ENCODE peak calls at places on chromosomes 2 and 18, in six cellular contexts. F is H1, B is HCT116, J is K562, L is HepG2, W is GM12878. G is an unnamed sample.
A peak's percentile ranks its signal among the peaks of the same experiment; 100 is the strongest.

GRCh38 chr2:164917296-164917903 is 37.9 kb downstream of the SLC38A11 start:
- DNase-seq in F (no peak), B (peak; percentile 40), J (no peak), L (peak; percentile 74), W (no peak), G (peak; percentile 22)

GRCh38 chr2:207725815-207726578 is 14.6 kb downstream of the CCNYL1 start:
- DNase-seq in F (no peak), B (no peak), J (no peak), L (no peak), W (no peak), G (no peak)

GRCh38 chr18:48649231-48649630 is 110.4 kb downstream of the CTIF start:
- DNase-seq in F (no peak), B (no peak), J (no peak), L (peak; percentile 70), W (no peak), G (peak; percentile 42)

GRCh38 chr2:236445678-236446077 is 123.9 kb upstream of the ACKR3 start:
- DNase-seq in F (no peak), B (no peak), J (peak; percentile 6), L (no peak), W (no peak), G (no peak)

GRCh38 chr2:46161329-46161728 is 135.9 kb upstream of the EPAS1 start:
- DNase-seq in F (no peak), B (no peak), J (no peak), L (no peak), W (no peak), G (no peak)

GRCh38 chr2:86747708-86748627 is 27.9 kb downstream of the RMND5A start:
- DNase-seq in F (no peak), B (peak; percentile 31), J (peak; percentile 17), L (peak; percentile 12), W (no peak), G (peak; percentile 20)

GRCh38 chr18:13381907-13382682 is 163.5 kb downstream of the LDLRAD4 start:
- DNase-seq in F (no peak), B (no peak), J (no peak), L (no peak), W (no peak), G (no peak)

GRCh38 chr2:2763351-2763997 is 432.4 kb upstream of the MYT1L start:
- DNase-seq in F (no peak), B (no peak), J (no peak), L (no peak), W (no peak), G (no peak)

GRCh38 chr2:9473985-9474360 is 378 bp upstream of the IAH1 start:
- DNase-seq in F (no peak), B (no peak), J (no peak), L (no peak), W (no peak), G (no peak)

GRCh38 chr2:26757873-26758789 is 6.0 kb upstream of the SLC35F6 start:
- DNase-seq in F (no peak), B (peak; percentile 95), J (no peak), L (peak; percentile 92), W (peak; percentile 73), G (peak; percentile 83)

GRCh38 chr2:240482141-240482540 is 46.7 kb downstream of the GPC1 start:
- DNase-seq in F (no peak), B (no peak), J (no peak), L (no peak), W (no peak), G (no peak)

GRCh38 chr2:63053889-63054725 is 3.5 kb downstream of the OTX1 start:
- DNase-seq in F (peak; percentile 80), B (no peak), J (no peak), L (no peak), W (no peak), G (no peak)

GRCh38 chr2:28430790-28431418 is 38.2 kb downstream of the FOSL2 start:
- DNase-seq in F (no peak), B (no peak), J (no peak), L (no peak), W (no peak), G (no peak)

GRCh38 chr2:46157072-46157965 is 139.9 kb upstream of the EPAS1 start:
- DNase-seq in F (no peak), B (no peak), J (no peak), L (no peak), W (no peak), G (no peak)

GRCh38 chr2:101793277-101793969 is 95.9 kb downstream of the MAP4K4 start:
- DNase-seq in F (no peak), B (no peak), J (no peak), L (peak; percentile 37), W (no peak), G (peak; percentile 61)

GRCh38 chr2:2399390-2399789 is 68.3 kb upstream of the MYT1L start:
- DNase-seq in F (no peak), B (no peak), J (no peak), L (no peak), W (no peak), G (no peak)

GRCh38 chr2:238423561-238424312 is 3.0 kb upstream of the ASB1 start:
- DNase-seq in F (no peak), B (no peak), J (no peak), L (no peak), W (no peak), G (no peak)

GRCh38 chr2:58137856-58138255 is 91.2 kb downstream of the VRK2 start:
- DNase-seq in F (no peak), B (no peak), J (no peak), L (no peak), W (no peak), G (no peak)

GRCh38 chr2:31238126-31238905 is 4.4 kb downstream of the EHD3 start:
- DNase-seq in F (no peak), B (no peak), J (no peak), L (no peak), W (no peak), G (no peak)

DNA sequence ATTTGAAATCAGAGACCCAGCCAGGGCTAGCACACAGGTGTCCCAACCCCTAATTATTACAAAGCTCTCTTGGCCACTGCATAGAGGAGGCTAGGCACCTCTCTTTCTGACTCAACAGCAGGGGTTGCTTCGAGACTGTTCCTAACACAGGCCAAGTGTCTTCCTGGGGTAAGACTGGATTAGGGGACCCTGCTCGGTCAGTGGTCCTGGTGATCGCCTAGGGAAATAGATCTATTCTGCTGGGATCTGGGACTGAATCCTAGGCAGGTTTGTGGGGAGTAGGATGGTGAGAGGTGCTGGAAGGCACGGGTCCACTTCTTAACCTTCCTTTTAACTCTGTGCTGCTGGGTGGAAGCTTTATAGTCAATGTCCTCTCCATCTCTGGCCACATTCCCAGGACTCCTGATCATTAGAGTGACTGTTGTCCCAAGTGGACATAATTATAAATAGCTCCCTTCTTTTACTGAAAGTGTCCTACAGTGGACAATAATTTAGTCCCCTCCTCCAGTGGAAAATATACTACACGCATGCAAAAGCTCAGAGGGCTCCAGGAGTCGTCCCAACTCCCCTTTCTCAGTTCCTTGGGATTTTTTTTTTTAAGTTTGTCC is 1.4 kb upstream of the TRIB2 start:
- DNase-seq in F (no peak), B (no peak), J (no peak), L (no peak), W (no peak), G (no peak)
- H3K4me3 ChIP-seq in F (no peak overlapping the region), B (peak overlapping the region; percentile 78), J (peak overlapping the region; percentile 64), L (no peak overlapping the region), W (no peak overlapping the region), G (peak overlapping the region; percentile 15)

DNA sequence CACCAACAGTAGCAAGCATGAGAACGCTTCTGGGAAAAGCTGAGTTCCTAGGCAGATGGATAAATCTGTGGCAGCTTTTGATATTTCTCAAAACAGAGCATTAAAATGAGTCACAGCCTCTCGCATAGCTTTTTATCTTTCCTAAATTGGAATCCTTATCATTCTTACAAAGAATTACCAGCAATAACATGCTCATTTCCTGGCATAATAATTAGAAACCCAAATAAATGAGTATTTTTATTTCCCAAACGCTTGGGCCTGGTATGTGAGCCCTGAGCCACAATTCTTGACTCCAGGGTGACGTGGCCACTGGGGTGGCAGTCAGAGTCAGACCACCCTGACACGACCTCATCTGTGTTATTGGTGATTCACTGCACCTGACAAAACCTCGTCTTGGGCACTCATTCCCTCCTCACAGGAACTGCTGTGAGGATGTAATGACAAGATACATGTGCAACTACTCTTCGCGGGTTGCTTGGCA is 210.7 kb downstream of the ARL4C start:
- DNase-seq in F (no peak), B (no peak), J (no peak), L (no peak), W (no peak), G (no peak)
- TF ChIP-seq ZNF274 in F (no peak), B (no peak), J (no peak), L (no peak), W (no peak), G (no peak)

DNA sequence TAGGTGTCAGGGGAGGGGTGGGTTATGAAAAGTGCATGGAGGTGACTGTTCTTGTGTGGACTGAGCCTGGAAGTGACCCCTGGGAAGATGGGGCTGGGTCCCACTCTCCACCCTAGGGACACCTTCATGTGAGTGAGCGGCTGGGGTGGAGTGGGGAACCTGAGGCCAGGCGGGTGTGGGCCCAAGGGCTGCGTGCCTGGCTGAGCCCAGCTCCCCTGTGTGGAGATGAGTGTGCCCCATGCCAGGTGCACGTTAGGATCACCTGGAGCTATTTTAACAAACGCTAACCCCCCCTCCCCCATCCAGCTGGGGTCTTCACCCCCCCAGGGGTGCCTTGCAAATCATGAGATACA is 26.5 kb downstream of the ZAP70 start:
- DNase-seq in F (no peak), B (no peak), J (no peak), L (no peak), W (no peak), G (no peak)
- TF ChIP-seq YY1 in F (no peak), B (no peak), J (no peak), L (no peak), W (no peak), G (no peak)

GRCh38 chr2:38039511-38039910 is 36.4 kb downstream of the CYP1B1 start:
- DNase-seq in F (no peak), B (no peak), J (no peak), L (no peak), W (no peak), G (no peak)

GRCh38 chr2:38037325-38037724 is 38.6 kb downstream of the CYP1B1 start:
- DNase-seq in F (no peak), B (no peak), J (no peak), L (no peak), W (no peak), G (no peak)

GRCh38 chr2:38039111-38039510 is 36.8 kb downstream of the CYP1B1 start:
- DNase-seq in F (no peak), B (no peak), J (no peak), L (no peak), W (no peak), G (no peak)

GRCh38 chr2:38038682-38039081 is 37.3 kb downstream of the CYP1B1 start:
- DNase-seq in F (no peak), B (no peak), J (no peak), L (no peak), W (no peak), G (no peak)

GRCh38 chr2:38037757-38038615 is 38.0 kb downstream of the CYP1B1 start:
- DNase-seq in F (no peak), B (no peak), J (no peak), L (no peak), W (peak; percentile 76), G (peak; percentile 11)
- H3K4me3 ChIP-seq in F (peak overlapping the region; percentile 26), B (no peak overlapping the region), J (no peak overlapping the region), L (peak overlapping the region; percentile 35), W (peak overlapping the region; percentile 65), G (no peak overlapping the region)

G was measured in NT2/D1.